ENCODE peak calls at places on chromosomes 7 and 10, in six cellular contexts. N, D, J, Q, S and A are unnamed samples.

GRCh38 chr10:118840071-118840775 is 85.5 kb upstream of the CACUL1 start:
- DNase-seq in Q (peak), S (peak), D (no peak), N (no peak), J (no peak), A (no peak)

GRCh38 chr10:43054593-43054992 is 22.3 kb upstream of the RET start:
- DNase-seq in N (no peak), S (no peak), Q (no peak), D (no peak), J (no peak), A (no peak)

GRCh38 chr10:19683326-19683725 is 132.9 kb upstream of the PLXDC2 start:
- DNase-seq in S (no peak), D (no peak), J (no peak), Q (no peak), N (no peak), A (no peak)

GRCh38 chr10:132309879-132310591 is 2.3 kb upstream of the STK32C start:
- DNase-seq in D (no peak), N (no peak), Q (no peak), J (no peak), S (no peak), A (no peak)

GRCh38 chr10:88989423-88989822 is 1.2 kb upstream of the FAS start:
- DNase-seq in Q (no peak), D (no peak), S (no peak), N (no peak), J (no peak), A (no peak)

GRCh38 chr7:130371059-130371458 is 9.2 kb upstream of the CPA1 start:
- DNase-seq in Q (no peak), J (peak), D (no peak), N (no peak), S (no peak), A (no peak)

GRCh38 chr10:120253131-120253530 is 203.9 kb upstream of the PLPP4 start:
- DNase-seq in S (no peak), D (no peak), Q (no peak), N (no peak), J (no peak), A (no peak)

GRCh38 chr10:131311661-131312260 is at the start of gene TCERG1L:
- DNase-seq in S (no peak), Q (no peak), D (no peak), J (peak), N (peak), A (peak)

GRCh38 chr7:70776627-70777101 is 355.3 kb upstream of the GALNT17 start:
- DNase-seq in D (no peak), J (no peak), Q (no peak), S (no peak), N (no peak), A (no peak)

GRCh38 chr10:97640868-97641811 is 669 bp downstream of the PI4K2A start:
- DNase-seq in J (peak), Q (no peak), N (no peak), D (no peak), S (peak), A (no peak)

GRCh38 chr10:44993922-44994751 is 6.6 kb upstream of the ZNF22 start:
- DNase-seq in Q (no peak), J (no peak), S (no peak), N (no peak), D (no peak), A (no peak)

GRCh38 chr10:128211953-128212727 is 85.9 kb upstream of the MKI67 start:
- DNase-seq in Q (peak), S (peak), N (peak), D (peak), J (peak), A (peak)

GRCh38 chr7:149734514-149735075 is 38.8 kb downstream of the ZNF467 start:
- DNase-seq in Q (no peak), J (peak), S (no peak), D (no peak), N (no peak), A (no peak)

GRCh38 chr7:80127412-80128150 is 7.0 kb upstream of the GNAI1 start:
- DNase-seq in S (no peak), Q (no peak), D (peak), N (peak), J (no peak), A (peak)

GRCh38 chr10:30207485-30208052 is 141.5 kb downstream of the MTPAP start:
- DNase-seq in D (no peak), J (no peak), N (no peak), Q (no peak), S (no peak), A (no peak)

GRCh38 chr10:23341004-23341403 is 3.6 kb downstream of the C10orf67 start:
- DNase-seq in S (peak), J (no peak), D (no peak), Q (no peak), N (no peak), A (no peak)

GRCh38 chr10:112182808-112183328 is 697 bp downstream of the GPAM start:
- DNase-seq in N (no peak), Q (no peak), S (no peak), D (no peak), J (no peak), A (no peak)

GRCh38 chr10:14052926-14053325 is 277.8 kb downstream of the FRMD4A start:
- DNase-seq in S (no peak), N (peak), Q (no peak), D (peak), J (no peak), A (peak)

GRCh38 chr10:124270940-124271339 is 147.8 kb downstream of the OAT start:
- DNase-seq in J (no peak), Q (no peak), N (no peak), S (no peak), D (no peak), A (no peak)

GRCh38 chr7:156113733-156114132 is 301.5 kb upstream of the SHH start:
- DNase-seq in S (no peak), N (no peak), Q (no peak), J (no peak), D (no peak), A (no peak)

GRCh38 chr7:135117096-135117495 is 30.8 kb upstream of the TMEM140 start:
- DNase-seq in D (no peak), N (no peak), Q (no peak), S (no peak), J (no peak), A (no peak)

GRCh38 chr10:97456034-97456685 is 10.2 kb downstream of the ZDHHC16 start:
- DNase-seq in N (no peak), S (no peak), J (no peak), Q (no peak), D (no peak), A (no peak)

GRCh38 chr7:49703876-49704275 is 69.6 kb upstream of the VWC2 start:
- DNase-seq in D (no peak), Q (no peak), N (no peak), J (no peak), S (no peak), A (no peak)

GRCh38 chr10:88118769-88119559 is 255.5 kb downstream of the PTEN start:
- DNase-seq in Q (no peak), S (no peak), N (no peak), D (peak), J (no peak), A (no peak)

GRCh38 chr7:74025146-74025545 is 2.8 kb upstream of the ELN start:
- DNase-seq in N (no peak), D (no peak), J (no peak), Q (no peak), S (no peak), A (no peak)

GRCh38 chr7:157690058-157690832 is 353.4 kb downstream of the DNAJB6 start:
- DNase-seq in D (peak), N (peak), Q (no peak), S (no peak), J (peak), A (no peak)

GRCh38 chr7:127892488-127893314 is 138.5 kb downstream of the LRRC4 start:
- DNase-seq in S (no peak), D (no peak), J (no peak), Q (no peak), N (no peak), A (no peak)

GRCh38 chr10:7501157-7501556 is 90.3 kb upstream of the SFMBT2 start:
- DNase-seq in D (no peak), Q (no peak), S (no peak), N (no peak), J (no peak), A (no peak)